ENCODE peak calls at places on chromosomes 16 and 17, in eight cellular contexts. F, U, H, Z, N, T, R and I are unnamed samples.

GRCh38 chr17:33163827-33164555 is 129.1 kb downstream of the ASIC2 start:
- DNase-seq in Z (no peak), U (no peak), T (no peak), F (no peak), R (no peak), N (no peak), H (no peak), I (no peak)

GRCh38 chr17:40485851-40486512 is 15.4 kb downstream of the TNS4 start:
- DNase-seq in T (no peak), R (no peak), H (no peak), N (no peak), U (no peak), Z (no peak), F (no peak), I (peak; percentile 98)

GRCh38 chr16:25692734-25693508 is 1.2 kb downstream of the HS3ST4 start:
- DNase-seq in U (no peak), T (no peak), Z (no peak), R (no peak), H (no peak), F (no peak), N (no peak), I (no peak)

GRCh38 chr16:49952386-49952785 is 72.6 kb upstream of the CNEP1R1 start:
- DNase-seq in T (no peak), Z (no peak), R (no peak), U (no peak), H (no peak), F (no peak), N (no peak), I (no peak)

GRCh38 chr17:61431594-61432311 is 20.5 kb upstream of the TBX4 start:
- DNase-seq in Z (no peak), F (no peak), R (no peak), N (no peak), H (no peak), U (no peak), T (no peak), I (no peak)

GRCh38 chr17:19411641-19412040 is 609 bp downstream of the RNF112 start:
- DNase-seq in R (no peak), U (no peak), Z (no peak), F (no peak), N (no peak), T (no peak), H (no peak), I (no peak)

GRCh38 chr16:2194852-2195315 is 1.5 kb downstream of the CASKIN1 start:
- DNase-seq in T (no peak), F (no peak), H (peak; percentile 33), R (peak; percentile 74), U (peak; percentile 45), Z (no peak), N (peak; percentile 22), I (no peak)

GRCh38 chr17:71188811-71189492 is 931.9 kb upstream of the SOX9 start:
- DNase-seq in R (no peak), Z (no peak), T (no peak), H (no peak), N (no peak), F (no peak), U (no peak), I (peak; percentile 79)

GRCh38 chr17:9924735-9925191 is 19.7 kb upstream of the RCVRN start:
- DNase-seq in N (peak; percentile 56), Z (no peak), T (peak; percentile 47), R (no peak), F (peak; percentile 14), U (no peak), H (no peak), I (peak; percentile 21)

GRCh38 chr16:49556252-49557069 is 182.9 kb downstream of the C16orf78 start:
- DNase-seq in F (no peak), H (no peak), Z (no peak), R (no peak), N (peak; percentile 32), U (no peak), T (no peak), I (no peak)

GRCh38 chr16:87740441-87740840 is 25.3 kb downstream of the KLHDC4 start:
- DNase-seq in U (no peak), Z (no peak), F (no peak), T (no peak), N (no peak), R (no peak), H (no peak), I (no peak)